ENCODE peak calls at places on chromosomes 4 and X, in ten cellular contexts. One of them, this sample, is unnamed.

GRCh38 chr4:177384856-177385396 is 57.3 kb downstream of the AGA start:
- DNase-seq in A549: no peak
- DNase-seq in tibial artery: no peak
- DNase-seq in ascending aorta: no peak
- DNase-seq in IMR-90: no peak
- DNase-seq in brain microvascular endothelial cell: no peak
- DNase-seq in lower lobe of right lung: no peak
- DNase-seq in K562: no peak
- DNase-seq in DND-41: no peak
- DNase-seq in GM12865: no peak
- DNase-seq in this sample: no peak

GRCh38 chr4:10061650-10062415 is 40.5 kb upstream of the SLC2A9 start:
- DNase-seq in A549: no peak
- DNase-seq in tibial artery: no peak
- DNase-seq in ascending aorta: no peak
- DNase-seq in IMR-90: peak; percentile 20
- DNase-seq in brain microvascular endothelial cell: no peak
- DNase-seq in lower lobe of right lung: no peak
- DNase-seq in K562: no peak
- DNase-seq in DND-41: no peak
- DNase-seq in GM12865: no peak
- DNase-seq in this sample: no peak

GRCh38 chr4:148210661-148211060 is 231.6 kb downstream of the NR3C2 start:
- DNase-seq in A549: no peak
- DNase-seq in tibial artery: no peak
- DNase-seq in ascending aorta: no peak
- DNase-seq in IMR-90: no peak
- DNase-seq in brain microvascular endothelial cell: no peak
- DNase-seq in lower lobe of right lung: no peak
- DNase-seq in K562: no peak
- DNase-seq in DND-41: no peak
- DNase-seq in GM12865: no peak
- DNase-seq in this sample: no peak

GRCh38 chr4:36196145-36196925 is 48.0 kb downstream of the ARAP2 start:
- DNase-seq in A549: no peak
- DNase-seq in tibial artery: no peak
- DNase-seq in ascending aorta: no peak
- DNase-seq in IMR-90: no peak
- DNase-seq in brain microvascular endothelial cell: no peak
- DNase-seq in lower lobe of right lung: no peak
- DNase-seq in K562: no peak
- DNase-seq in DND-41: no peak
- DNase-seq in GM12865: no peak
- DNase-seq in this sample: no peak

GRCh38 chr4:39834269-39834668 is 136.3 kb downstream of the UBE2K start:
- DNase-seq in A549: no peak
- DNase-seq in tibial artery: no peak
- DNase-seq in ascending aorta: no peak
- DNase-seq in IMR-90: no peak
- DNase-seq in brain microvascular endothelial cell: no peak
- DNase-seq in lower lobe of right lung: no peak
- DNase-seq in K562: no peak
- DNase-seq in DND-41: no peak
- DNase-seq in GM12865: no peak
- DNase-seq in this sample: no peak

GRCh38 chr4:242121-242848 is 63.0 kb downstream of the ZNF732 start:
- DNase-seq in A549: no peak
- DNase-seq in tibial artery: peak; percentile 74
- DNase-seq in ascending aorta: peak; percentile 72
- DNase-seq in IMR-90: peak; percentile 13
- DNase-seq in brain microvascular endothelial cell: peak; percentile 46
- DNase-seq in lower lobe of right lung: peak; percentile 77
- DNase-seq in K562: peak; percentile 50
- DNase-seq in DND-41: peak; percentile 64
- DNase-seq in GM12865: peak; percentile 75
- DNase-seq in this sample: no peak

GRCh38 chrX:68827848-68828562 is 816 bp upstream of the EFNB1 start:
- DNase-seq in A549: peak; percentile 31
- DNase-seq in tibial artery: peak; percentile 88
- DNase-seq in ascending aorta: peak; percentile 92
- DNase-seq in IMR-90: peak; percentile 76
- DNase-seq in brain microvascular endothelial cell: peak; percentile 78
- DNase-seq in lower lobe of right lung: peak; percentile 79
- DNase-seq in K562: peak; percentile 66
- DNase-seq in DND-41: peak; percentile 76
- DNase-seq in GM12865: peak; percentile 78
- DNase-seq in this sample: peak; percentile 82

GRCh38 chr4:148443550-148444295 is 1.5 kb upstream of the NR3C2 start:
- DNase-seq in A549: no peak
- DNase-seq in tibial artery: peak; percentile 73
- DNase-seq in ascending aorta: peak; percentile 77
- DNase-seq in IMR-90: no peak
- DNase-seq in brain microvascular endothelial cell: no peak
- DNase-seq in lower lobe of right lung: peak; percentile 67
- DNase-seq in K562: no peak
- DNase-seq in DND-41: no peak
- DNase-seq in GM12865: peak; percentile 7
- DNase-seq in this sample: no peak

GRCh38 chr4:186687263-186687662 is 36.4 kb downstream of the FAT1 start:
- DNase-seq in A549: no peak
- DNase-seq in tibial artery: no peak
- DNase-seq in ascending aorta: no peak
- DNase-seq in IMR-90: no peak
- DNase-seq in brain microvascular endothelial cell: no peak
- DNase-seq in lower lobe of right lung: no peak
- DNase-seq in K562: no peak
- DNase-seq in DND-41: no peak
- DNase-seq in GM12865: no peak
- DNase-seq in this sample: no peak

GRCh38 chrX:129682979-129683378 is 28.2 kb upstream of the APLN start:
- DNase-seq in A549: no peak
- DNase-seq in tibial artery: no peak
- DNase-seq in ascending aorta: no peak
- DNase-seq in IMR-90: no peak
- DNase-seq in brain microvascular endothelial cell: no peak
- DNase-seq in lower lobe of right lung: no peak
- DNase-seq in K562: no peak
- DNase-seq in DND-41: no peak
- DNase-seq in GM12865: no peak
- DNase-seq in this sample: no peak

GRCh38 chrX:129678881-129679195 is 24.1 kb upstream of the APLN start:
- DNase-seq in A549: no peak
- DNase-seq in tibial artery: no peak
- DNase-seq in ascending aorta: no peak
- DNase-seq in IMR-90: no peak
- DNase-seq in brain microvascular endothelial cell: no peak
- DNase-seq in lower lobe of right lung: no peak
- DNase-seq in K562: no peak
- DNase-seq in DND-41: no peak
- DNase-seq in GM12865: no peak
- DNase-seq in this sample: no peak

GRCh38 chrX:129679856-129680255 is 25.1 kb upstream of the APLN start:
- DNase-seq in A549: no peak
- DNase-seq in tibial artery: no peak
- DNase-seq in ascending aorta: no peak
- DNase-seq in IMR-90: peak; percentile 7
- DNase-seq in brain microvascular endothelial cell: no peak
- DNase-seq in lower lobe of right lung: no peak
- DNase-seq in K562: no peak
- DNase-seq in DND-41: no peak
- DNase-seq in GM12865: no peak
- DNase-seq in this sample: no peak

DNA sequence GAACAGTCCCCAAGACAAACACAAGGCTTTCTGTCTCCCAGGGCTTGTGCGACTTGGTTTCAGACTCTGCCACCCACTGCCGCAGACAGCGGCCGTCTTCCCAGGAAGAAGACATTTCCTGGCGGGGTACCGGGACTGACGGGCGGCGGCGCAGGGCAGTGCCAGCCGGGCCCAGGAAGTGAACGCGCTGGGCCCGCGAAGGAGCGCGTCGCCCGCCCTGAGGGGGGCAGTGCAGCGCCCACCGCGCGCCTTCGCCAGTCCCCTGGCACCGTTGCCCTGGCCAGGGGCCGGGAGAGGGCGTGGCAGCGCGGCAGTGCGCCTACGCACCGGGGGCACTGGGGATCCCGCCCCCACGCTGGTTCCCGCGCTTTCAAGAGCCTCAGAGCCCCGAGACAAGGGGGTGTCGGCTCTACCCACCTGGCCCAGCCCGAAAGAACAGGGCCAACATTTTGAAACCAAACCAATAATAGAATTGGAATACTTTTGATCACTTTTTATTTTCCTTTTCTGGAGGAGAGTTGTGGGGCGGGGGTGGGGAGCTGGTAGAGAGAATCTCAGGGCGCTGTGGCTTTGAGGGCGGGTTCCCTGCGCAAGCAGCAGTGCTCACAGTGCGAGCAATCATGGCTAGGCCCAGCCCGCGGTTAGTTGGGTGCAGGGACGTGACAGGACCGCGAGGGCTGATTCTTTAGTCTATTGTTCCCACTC is 23.6 kb upstream of the APLN start:
- DNase-seq in A549: peak; percentile 61
- DNase-seq in tibial artery: peak; percentile 75
- DNase-seq in ascending aorta: peak; percentile 78
- DNase-seq in IMR-90: no peak
- DNase-seq in brain microvascular endothelial cell: no peak
- DNase-seq in lower lobe of right lung: peak; percentile 72
- DNase-seq in K562: no peak
- DNase-seq in DND-41: no peak
- DNase-seq in GM12865: peak; percentile 39
- DNase-seq in this sample: no peak
- TF ChIP-seq CTCF in A549: peak; percentile 51
- TF ChIP-seq CTCF in tibial artery: peak; percentile 40
- TF ChIP-seq CTCF in ascending aorta: peak; percentile 47
- TF ChIP-seq CTCF in IMR-90: no peak
- TF ChIP-seq CTCF in brain microvascular endothelial cell: no peak
- TF ChIP-seq CTCF in lower lobe of right lung: peak; percentile 45
- TF ChIP-seq CTCF in K562: no peak
- TF ChIP-seq CTCF in DND-41: no peak
- TF ChIP-seq CTCF in GM12865: peak; percentile 22
- TF ChIP-seq CTCF in this sample: no peak

DNA sequence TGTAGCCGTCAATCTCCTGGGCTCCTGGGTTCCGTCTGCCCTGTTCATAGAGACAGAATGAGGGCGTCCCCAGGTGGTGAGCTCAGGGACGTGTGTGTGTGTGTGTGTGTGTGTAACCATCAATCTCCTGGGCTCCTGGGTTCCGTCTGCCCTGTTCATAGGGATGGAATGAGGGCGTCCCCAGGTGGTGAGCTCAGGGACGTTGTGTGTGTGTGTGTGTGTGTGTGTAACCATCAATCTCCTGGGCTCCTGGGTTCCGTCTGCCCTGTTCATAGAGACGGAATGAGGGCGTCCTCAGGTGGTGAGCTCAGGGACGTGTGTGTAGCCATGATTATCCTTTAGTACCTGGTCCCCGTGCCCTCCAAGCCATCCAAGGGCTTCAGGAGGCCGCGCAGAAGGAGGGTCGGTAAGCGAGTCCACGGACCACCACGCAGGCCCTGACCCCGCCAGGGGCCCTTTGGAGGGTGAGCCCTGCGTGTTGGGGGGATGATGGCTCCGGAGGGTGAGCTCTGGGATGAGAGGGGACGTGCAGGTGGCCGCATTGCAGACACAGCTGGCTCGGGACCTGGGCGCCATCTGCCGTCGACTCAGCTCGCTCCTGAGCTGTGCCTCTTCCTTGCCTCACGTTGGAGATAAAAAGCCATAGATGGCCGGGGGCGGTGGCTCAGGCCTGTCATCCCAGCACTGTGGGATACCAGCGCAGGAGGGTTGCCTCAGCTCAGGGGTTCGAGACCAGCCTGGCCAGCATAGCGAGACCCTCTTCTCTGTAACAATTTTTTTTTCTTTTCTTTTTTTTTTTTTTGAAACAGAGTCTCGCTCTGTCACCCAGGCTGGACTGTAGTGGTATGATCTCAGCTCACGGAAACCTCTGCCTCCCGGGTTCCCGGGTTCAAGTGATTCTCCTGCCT is 5.4 kb upstream of the GTPBP6 start:
- DNase-seq in A549: no peak
- DNase-seq in tibial artery: peak; percentile 63
- DNase-seq in ascending aorta: no peak
- DNase-seq in IMR-90: peak; percentile 58
- DNase-seq in brain microvascular endothelial cell: peak; percentile 48
- DNase-seq in lower lobe of right lung: peak; percentile 82
- DNase-seq in K562: no peak
- DNase-seq in DND-41: peak; percentile 40
- DNase-seq in GM12865: peak; percentile 64
- DNase-seq in this sample: no peak
- TF ChIP-seq CTCF in A549: peak; percentile 39
- TF ChIP-seq CTCF in tibial artery: no peak
- TF ChIP-seq CTCF in ascending aorta: no peak
- TF ChIP-seq CTCF in IMR-90: no peak
- TF ChIP-seq CTCF in brain microvascular endothelial cell: peak; percentile 22
- TF ChIP-seq CTCF in lower lobe of right lung: no peak
- TF ChIP-seq CTCF in K562: no peak
- TF ChIP-seq CTCF in DND-41: no peak
- TF ChIP-seq CTCF in GM12865: no peak
- TF ChIP-seq CTCF in this sample: no peak

DNA sequence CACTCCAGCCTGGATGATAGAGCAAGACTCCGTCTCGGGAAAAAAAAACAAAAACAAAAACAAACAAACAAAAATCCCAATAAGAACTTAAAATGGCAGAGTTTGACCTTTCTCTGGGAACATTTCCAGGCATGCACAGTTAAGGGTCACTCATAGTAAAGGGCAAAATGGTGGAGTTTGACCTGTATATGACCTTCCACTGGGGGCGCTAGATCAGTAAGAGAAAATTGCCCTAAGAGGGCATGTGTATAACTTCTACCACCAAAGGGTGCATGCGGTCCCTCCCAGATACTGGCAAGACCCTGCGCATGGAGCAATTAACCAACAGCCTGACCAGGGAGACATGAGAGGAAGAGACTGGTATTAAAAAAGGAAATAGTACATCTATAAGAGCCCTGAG is 177.2 kb downstream of the MOSPD2 start:
- DNase-seq in A549: no peak
- DNase-seq in tibial artery: no peak
- DNase-seq in ascending aorta: no peak
- DNase-seq in IMR-90: no peak
- DNase-seq in brain microvascular endothelial cell: no peak
- DNase-seq in lower lobe of right lung: no peak
- DNase-seq in K562: peak; percentile 23
- DNase-seq in DND-41: no peak
- DNase-seq in GM12865: no peak
- DNase-seq in this sample: no peak
- TF ChIP-seq CTCF in A549: no peak
- TF ChIP-seq CTCF in tibial artery: no peak
- TF ChIP-seq CTCF in ascending aorta: no peak
- TF ChIP-seq CTCF in IMR-90: no peak
- TF ChIP-seq CTCF in brain microvascular endothelial cell: peak; percentile 6
- TF ChIP-seq CTCF in lower lobe of right lung: no peak
- TF ChIP-seq CTCF in K562: peak; percentile 34
- TF ChIP-seq CTCF in DND-41: no peak
- TF ChIP-seq CTCF in GM12865: no peak
- TF ChIP-seq CTCF in this sample: no peak

GRCh38 chrX:45068555-45068954 is 132.1 kb downstream of the DIPK2B start:
- DNase-seq in A549: no peak
- DNase-seq in tibial artery: no peak
- DNase-seq in ascending aorta: no peak
- DNase-seq in IMR-90: no peak
- DNase-seq in brain microvascular endothelial cell: no peak
- DNase-seq in lower lobe of right lung: no peak
- DNase-seq in K562: no peak
- DNase-seq in DND-41: peak; percentile 5
- DNase-seq in GM12865: no peak
- DNase-seq in this sample: no peak

GRCh38 chrX:45070116-45071007 is 130.3 kb downstream of the DIPK2B start:
- DNase-seq in A549: peak; percentile 4
- DNase-seq in tibial artery: no peak
- DNase-seq in ascending aorta: no peak
- DNase-seq in IMR-90: peak; percentile 67
- DNase-seq in brain microvascular endothelial cell: peak; percentile 56
- DNase-seq in lower lobe of right lung: no peak
- DNase-seq in K562: peak; percentile 16
- DNase-seq in DND-41: peak; percentile 16
- DNase-seq in GM12865: peak; percentile 63
- DNase-seq in this sample: no peak
- TF ChIP-seq CTCF in A549: peak; percentile 70
- TF ChIP-seq CTCF in tibial artery: peak; percentile 40
- TF ChIP-seq CTCF in ascending aorta: peak; percentile 66
- TF ChIP-seq CTCF in IMR-90: peak; percentile 67
- TF ChIP-seq CTCF in brain microvascular endothelial cell: peak; percentile 78
- TF ChIP-seq CTCF in lower lobe of right lung: peak; percentile 54
- TF ChIP-seq CTCF in K562: peak; percentile 57
- TF ChIP-seq CTCF in DND-41: peak; percentile 67
- TF ChIP-seq CTCF in GM12865: peak; percentile 43
- TF ChIP-seq CTCF in this sample: no peak